ENCODE peak calls at places on chromosomes 4 and X, in six cellular contexts. R is A549, L is NB4, H is GM12878, X is K562, B is HepG2. C is an unnamed sample.
A peak's percentile ranks its signal among the peaks of the same experiment; 100 is the strongest.

GRCh38 chrX:150100261-150100660 is 162.0 kb upstream of the EOLA2 start:
- DNase-seq in R (no peak), L (no peak), H (no peak), X (no peak), B (no peak), C (no peak)

GRCh38 chr4:156238171-156238570 is 284.5 kb upstream of the CTSO start:
- DNase-seq in R (no peak), L (no peak), H (no peak), X (no peak), B (no peak), C (no peak)

GRCh38 chrX:72141372-72142004 is 9.8 kb upstream of the RTL5 start:
- DNase-seq in R (no peak), L (no peak), H (no peak), X (no peak), B (no peak), C (no peak)

GRCh38 chr4:108834167-108834566 is 71.3 kb upstream of the ETNPPL start:
- DNase-seq in R (no peak), L (no peak), H (no peak), X (no peak), B (no peak), C (no peak)

GRCh38 chr4:33746979-33747378 is 2497.3 kb downstream of the ARAP2 start:
- DNase-seq in R (no peak), L (no peak), H (no peak), X (no peak), B (no peak), C (no peak)

GRCh38 chrX:40663078-40663740 is 15.8 kb upstream of the CXorf38 start:
- DNase-seq in R (no peak), L (no peak), H (no peak), X (no peak), B (no peak), C (no peak)

GRCh38 chrX:50913520-50913919 is 3.0 kb downstream of the BMP15 start:
- DNase-seq in R (no peak), L (no peak), H (no peak), X (no peak), B (no peak), C (peak; percentile 74)

GRCh38 chr4:155569960-155570515 is 96.6 kb upstream of the GUCY1A1 start:
- DNase-seq in R (no peak), L (no peak), H (no peak), X (no peak), B (no peak), C (peak; percentile 18)

GRCh38 chr4:170374770-170375169 is 285.0 kb upstream of the AADAT start:
- DNase-seq in R (peak; percentile 1), L (peak; percentile 51), H (no peak), X (peak; percentile 9), B (peak; percentile 39), C (no peak)

GRCh38 chrX:104105863-104106262 is 6.5 kb upstream of the ZCCHC18 start:
- DNase-seq in R (no peak), L (no peak), H (no peak), X (no peak), B (no peak), C (no peak)

GRCh38 chr4:4670869-4671268 is 129.0 kb upstream of the STX18 start:
- DNase-seq in R (no peak), L (no peak), H (no peak), X (no peak), B (peak; percentile 29), C (no peak)

GRCh38 chrX:1686642-1687041 is 71.8 kb downstream of the ASMT start:
- DNase-seq in R (no peak), L (no peak), H (no peak), X (no peak), B (no peak), C (no peak)

GRCh38 chrX:30971761-30972603 is 82.9 kb upstream of the TAB3 start:
- DNase-seq in R (peak; percentile 22), L (peak; percentile 52), H (no peak), X (peak; percentile 39), B (peak; percentile 53), C (peak; percentile 23)

GRCh38 chrX:84168095-84168494 is 19.9 kb downstream of the RPS6KA6 start:
- DNase-seq in R (no peak), L (no peak), H (no peak), X (no peak), B (no peak), C (peak; percentile 23)

DNA sequence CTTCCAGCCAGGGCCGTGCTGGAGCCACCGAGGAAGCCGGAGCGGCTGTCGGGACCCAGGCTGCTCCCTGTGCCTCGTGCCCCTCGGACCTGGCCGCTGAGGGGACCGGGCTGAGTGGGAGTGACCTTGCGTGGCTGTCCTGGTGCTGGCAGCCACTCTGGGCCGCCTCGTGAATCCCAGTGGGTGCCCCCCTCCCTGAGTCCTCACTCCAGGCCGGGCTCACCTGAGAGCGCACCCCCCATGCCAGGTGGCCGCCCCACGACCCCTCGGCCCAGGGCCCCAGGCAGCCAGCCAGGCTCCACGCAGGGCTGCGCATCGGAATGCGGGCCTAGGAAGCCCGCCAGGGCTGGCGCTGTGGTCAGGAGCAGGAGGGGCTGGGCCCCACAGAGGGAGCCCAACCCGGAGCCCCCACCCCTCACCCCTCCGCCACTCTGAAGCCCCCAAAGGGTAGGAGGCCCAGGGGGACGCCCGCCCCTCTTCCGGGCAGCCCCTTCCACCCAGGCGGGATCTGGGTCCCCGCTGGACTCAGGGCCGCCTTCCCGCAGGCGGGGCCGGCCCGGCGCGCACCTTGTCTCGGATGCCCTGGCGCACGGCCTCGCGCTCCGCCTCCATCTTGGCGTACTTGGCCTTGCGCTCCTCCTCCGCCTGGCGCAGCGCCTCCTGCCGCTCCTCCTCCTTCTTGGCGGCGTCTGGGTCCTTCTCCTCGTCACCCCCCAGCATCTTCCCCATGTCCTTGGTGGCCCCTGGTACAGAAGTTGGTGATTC is 33.9 kb downstream of the CPLX1 start:
- DNase-seq in R (no peak), L (no peak), H (no peak), X (no peak), B (no peak), C (no peak)
- TF ChIP-seq MYC in R (no peak), L (no peak), H (no peak), X (no peak), B (no peak), C (no peak)

DNA sequence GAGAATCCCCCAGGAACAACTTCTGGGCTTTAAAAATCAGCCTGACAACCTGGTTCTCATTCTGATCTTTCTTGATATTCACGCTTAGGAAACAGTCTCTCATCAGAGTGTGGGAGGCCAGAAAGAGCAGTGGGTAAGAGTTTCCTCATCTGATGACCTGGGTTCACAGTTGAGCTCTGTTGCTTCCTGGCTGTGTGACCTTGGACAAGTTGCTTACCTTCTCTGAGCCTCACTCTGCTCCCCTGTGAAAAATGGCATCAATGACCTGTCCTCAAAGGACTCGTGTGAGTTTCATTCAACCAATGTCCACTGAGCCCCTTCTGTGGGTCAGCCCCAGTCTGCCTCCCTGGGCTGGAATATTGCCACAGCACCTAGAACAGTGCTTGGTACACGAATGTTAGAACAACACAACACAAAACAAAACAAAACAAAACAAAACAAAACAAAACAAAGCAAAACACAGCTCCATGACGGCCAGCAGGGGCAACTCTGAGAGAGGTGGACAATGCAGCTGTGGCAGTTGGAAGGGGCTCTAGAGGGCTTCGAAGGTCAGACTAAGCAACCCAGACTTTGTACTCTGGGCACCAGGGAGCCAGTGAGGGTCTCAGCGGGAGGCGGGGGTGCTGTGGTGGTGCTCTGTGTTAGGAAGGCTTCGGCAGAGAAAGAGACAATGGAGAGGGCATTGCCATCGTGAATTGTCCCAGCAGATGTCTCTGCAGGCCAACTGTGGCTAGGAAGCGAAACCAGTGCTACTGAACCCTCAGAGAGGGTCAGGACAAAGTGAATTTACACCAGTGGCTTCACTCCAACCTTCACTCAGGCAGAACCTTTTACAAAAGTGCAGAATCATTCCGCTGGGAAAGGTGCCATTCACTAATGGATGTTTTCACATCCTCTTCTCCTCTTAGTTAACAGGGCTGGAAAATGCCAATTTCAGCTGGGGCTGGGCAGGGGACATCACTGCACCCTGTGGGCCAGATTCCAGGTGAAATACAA is 14.3 kb upstream of the C4orf50 start:
- DNase-seq in R (no peak), L (no peak), H (no peak), X (peak; percentile 24), B (no peak), C (no peak)
- TF ChIP-seq MYC in R (no peak), L (no peak), H (no peak), X (no peak), B (no peak), C (no peak)

DNA sequence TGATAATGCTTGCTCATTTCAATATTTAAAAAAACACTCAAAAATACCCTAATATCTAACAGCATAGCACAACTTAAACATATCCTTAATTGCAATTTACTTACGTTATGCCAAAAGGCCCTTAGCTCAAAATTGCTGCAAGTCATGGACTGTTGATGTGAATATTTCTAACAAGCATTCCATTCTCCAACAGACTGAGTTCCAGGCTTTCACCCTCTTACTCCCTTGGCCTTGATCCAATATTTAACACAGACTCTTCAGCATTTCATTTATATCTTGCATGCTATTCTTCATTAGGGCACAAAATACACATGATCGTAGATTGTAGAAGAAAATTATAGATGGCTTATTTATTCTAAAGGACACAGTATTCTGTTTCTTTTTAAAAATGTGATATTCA is 96.5 kb downstream of the RNF150 start:
- DNase-seq in R (no peak), L (no peak), H (no peak), X (no peak), B (no peak), C (no peak)
- TF ChIP-seq MYC in R (no peak), L (no peak), H (no peak), X (no peak), B (no peak), C (no peak)

GRCh38 chrX:54564942-54565341 is 34.9 kb downstream of the GNL3L start:
- DNase-seq in R (no peak), L (no peak), H (no peak), X (no peak), B (no peak), C (no peak)
- TF ChIP-seq MYC in R (no peak), L (no peak), H (no peak), X (no peak), B (no peak), C (no peak)

GRCh38 chr4:77154761-77155499 is 2.1 kb upstream of the CCNG2 start:
- DNase-seq in R (no peak), L (no peak), H (no peak), X (no peak), B (no peak), C (no peak)
- TF ChIP-seq MYC in R (no peak), L (no peak), H (no peak), X (no peak), B (no peak), C (no peak)

GRCh38 chr4:15526924-15527592 is 57.4 kb downstream of the CC2D2A start:
- DNase-seq in R (no peak), L (no peak), H (no peak), X (peak; percentile 17), B (no peak), C (no peak)

GRCh38 chr4:15525080-15525479 is 55.4 kb downstream of the CC2D2A start:
- DNase-seq in R (no peak), L (no peak), H (no peak), X (no peak), B (no peak), C (no peak)

GRCh38 chr4:15516494-15516893 is 46.8 kb downstream of the CC2D2A start:
- DNase-seq in R (no peak), L (no peak), H (no peak), X (no peak), B (no peak), C (no peak)

GRCh38 chr4:15521442-15522039 is 51.9 kb downstream of the CC2D2A start:
- DNase-seq in R (no peak), L (no peak), H (no peak), X (no peak), B (no peak), C (no peak)
- TF ChIP-seq MYC in R (no peak), L (no peak), H (no peak), X (no peak), B (no peak), C (no peak)

C was measured in endothelial cell of umbilical vein.